ENCODE peak calls at places on chromosomes 2 and 18, in five cellular contexts. Z, Y, L, F and G are unnamed samples.

GRCh38 chr18:63073481-63073880 is 246.1 kb downstream of the BCL2 start:
- DNase-seq in Y (no peak), L (peak), Z (no peak), F (no peak), G (no peak)

GRCh38 chr18:80251700-80252099 is 4.4 kb upstream of the PARD6G start:
- DNase-seq in L (no peak), Z (no peak), Y (no peak), F (no peak), G (no peak)

GRCh38 chr2:109736177-109736827 is 57.8 kb upstream of the RGPD5 start:
- DNase-seq in F (no peak), Y (peak), Z (no peak), L (peak), G (peak)

GRCh38 chr2:7758065-7758759 is 841.0 kb downstream of the RNF144A start:
- DNase-seq in L (no peak), Z (no peak), F (no peak), Y (no peak), G (no peak)

GRCh38 chr18:8288447-8289213 is 320.6 kb upstream of the RAB12 start:
- DNase-seq in Z (no peak), Y (no peak), F (no peak), L (no peak), G (no peak)

GRCh38 chr2:218576854-218577253 is 8.2 kb downstream of the CNOT9 start:
- DNase-seq in Z (no peak), L (no peak), F (no peak), Y (no peak), G (no peak)

GRCh38 chr2:142582317-142582716 is 295.1 kb upstream of the KYNU start:
- DNase-seq in Y (no peak), L (no peak), F (no peak), Z (no peak), G (no peak)

GRCh38 chr2:36338124-36338826 is 17.3 kb upstream of the CRIM1 start:
- DNase-seq in Z (no peak), L (no peak), F (no peak), Y (no peak), G (no peak)

GRCh38 chr2:227597993-227598392 is 700 bp upstream of the SCYGR2 start:
- DNase-seq in Z (no peak), L (no peak), Y (no peak), F (no peak), G (no peak)

GRCh38 chr2:202037086-202037485 is 3.4 kb downstream of the FZD7 start:
- DNase-seq in Y (peak), L (no peak), F (no peak), Z (no peak), G (peak)

GRCh38 chr2:25233916-25234610 is 65.7 kb upstream of the POMC start:
- DNase-seq in Y (no peak), L (no peak), Z (no peak), F (peak), G (no peak)

GRCh38 chr2:156434461-156435291 is 1.5 kb upstream of the GPD2 start:
- DNase-seq in Z (peak), F (no peak), Y (peak), L (peak), G (peak)

GRCh38 chr2:24253303-24253919 is 78.6 kb downstream of the FAM228A start:
- DNase-seq in F (no peak), Y (no peak), Z (no peak), L (no peak), G (no peak)

GRCh38 chr18:10290244-10291240 is 163.9 kb upstream of the APCDD1 start:
- DNase-seq in Y (no peak), Z (no peak), F (peak), L (no peak), G (no peak)

GRCh38 chr2:29518010-29518409 is 402.8 kb downstream of the CLIP4 start:
- DNase-seq in Y (no peak), L (no peak), F (no peak), Z (no peak), G (no peak)

GRCh38 chr2:181900007-181900651 is 8.6 kb downstream of the ITPRID2 start:
- DNase-seq in F (no peak), L (no peak), Z (no peak), Y (no peak), G (no peak)

GRCh38 chr2:160054984-160055725 is 7.3 kb downstream of the PLA2R1 start:
- DNase-seq in Z (no peak), Y (no peak), L (no peak), F (no peak), G (no peak)

GRCh38 chr2:74119324-74119723 is 28.4 kb downstream of the BOLA3 start:
- DNase-seq in Z (no peak), Y (peak), L (no peak), F (no peak), G (no peak)